ENCODE peak calls at places on chromosomes 11 and 22, in six cellular contexts. One of them, this sample, is unnamed.
A peak's percentile ranks its signal among the peaks of the same experiment; 100 is the strongest.

GRCh38 chr11:110031171-110031570 is 62.0 kb upstream of the ZC3H12C start:
- DNase-seq in A549: no peak
- DNase-seq in breast epithelium: no peak
- DNase-seq in HCT116: no peak
- DNase-seq in testis: no peak
- DNase-seq in heart left ventricle: no peak
- DNase-seq in this sample: no peak

GRCh38 chr22:23274891-23275694 is 94.8 kb downstream of the BCR start:
- DNase-seq in testis: no peak
- DNase-seq in HCT116: no peak
- DNase-seq in breast epithelium: no peak
- DNase-seq in heart left ventricle: no peak
- DNase-seq in A549: no peak
- DNase-seq in this sample: no peak

GRCh38 chr11:10293423-10294288 is at the start of gene SBF2:
- DNase-seq in A549: peak; percentile 90
- DNase-seq in breast epithelium: peak; percentile 68
- DNase-seq in testis: peak; percentile 89
- DNase-seq in HCT116: no peak
- DNase-seq in heart left ventricle: peak; percentile 88
- DNase-seq in this sample: peak; percentile 96

GRCh38 chr11:20156876-20157613 is 3.2 kb downstream of the DBX1 start:
- DNase-seq in heart left ventricle: no peak
- DNase-seq in HCT116: no peak
- DNase-seq in breast epithelium: no peak
- DNase-seq in testis: no peak
- DNase-seq in A549: no peak
- DNase-seq in this sample: no peak

GRCh38 chr11:62708423-62709261 is 1.2 kb downstream of the GNG3 start:
- DNase-seq in HCT116: no peak
- DNase-seq in testis: no peak
- DNase-seq in heart left ventricle: peak; percentile 30
- DNase-seq in breast epithelium: peak; percentile 45
- DNase-seq in A549: no peak
- DNase-seq in this sample: peak; percentile 39

GRCh38 chr11:76248210-76248609 is 41.9 kb upstream of the WNT11 start:
- DNase-seq in heart left ventricle: no peak
- DNase-seq in A549: peak; percentile 56
- DNase-seq in testis: no peak
- DNase-seq in HCT116: no peak
- DNase-seq in breast epithelium: no peak
- DNase-seq in this sample: no peak

GRCh38 chr22:38872831-38873248 is 824 bp upstream of the CBX6 start:
- DNase-seq in breast epithelium: peak; percentile 59
- DNase-seq in testis: peak; percentile 77
- DNase-seq in A549: peak; percentile 37
- DNase-seq in heart left ventricle: peak; percentile 79
- DNase-seq in HCT116: no peak
- DNase-seq in this sample: peak; percentile 91

GRCh38 chr11:70604630-70605520 is 206.5 kb downstream of the CTTN start:
- DNase-seq in testis: no peak
- DNase-seq in heart left ventricle: no peak
- DNase-seq in breast epithelium: no peak
- DNase-seq in A549: no peak
- DNase-seq in HCT116: no peak
- DNase-seq in this sample: no peak

GRCh38 chr11:72239849-72240460 is 4.0 kb downstream of the PHOX2A start:
- DNase-seq in breast epithelium: no peak
- DNase-seq in HCT116: no peak
- DNase-seq in A549: no peak
- DNase-seq in heart left ventricle: peak; percentile 61
- DNase-seq in testis: no peak
- DNase-seq in this sample: no peak

GRCh38 chr11:72411623-72412532 is 22.5 kb downstream of the CLPB start:
- DNase-seq in heart left ventricle: peak; percentile 34
- DNase-seq in breast epithelium: peak; percentile 28
- DNase-seq in HCT116: no peak
- DNase-seq in A549: no peak
- DNase-seq in testis: peak; percentile 27
- DNase-seq in this sample: peak; percentile 47

GRCh38 chr11:113773092-113773415 is 438 bp downstream of the ZW10 start:
- DNase-seq in heart left ventricle: no peak
- DNase-seq in testis: peak; percentile 51
- DNase-seq in HCT116: no peak
- DNase-seq in breast epithelium: peak; percentile 28
- DNase-seq in A549: no peak
- DNase-seq in this sample: no peak

GRCh38 chr11:89491141-89491690 is at the start of gene NOX4:
- DNase-seq in heart left ventricle: peak; percentile 51
- DNase-seq in A549: no peak
- DNase-seq in testis: peak; percentile 37
- DNase-seq in HCT116: no peak
- DNase-seq in breast epithelium: no peak
- DNase-seq in this sample: peak; percentile 86

GRCh38 chr22:48894064-48894671 is 933.5 kb downstream of the BRD1 start:
- DNase-seq in HCT116: no peak
- DNase-seq in heart left ventricle: no peak
- DNase-seq in breast epithelium: no peak
- DNase-seq in A549: no peak
- DNase-seq in testis: no peak
- DNase-seq in this sample: peak; percentile 82

GRCh38 chr11:85551881-85552280 is 75.3 kb downstream of the DLG2 start:
- DNase-seq in heart left ventricle: no peak
- DNase-seq in breast epithelium: no peak
- DNase-seq in testis: no peak
- DNase-seq in HCT116: no peak
- DNase-seq in A549: no peak
- DNase-seq in this sample: no peak

GRCh38 chr22:27682438-27682837 is 119.1 kb downstream of the MN1 start:
- DNase-seq in heart left ventricle: no peak
- DNase-seq in HCT116: no peak
- DNase-seq in A549: no peak
- DNase-seq in testis: no peak
- DNase-seq in breast epithelium: no peak
- DNase-seq in this sample: no peak

GRCh38 chr22:26416670-26417270 is 12.3 kb upstream of the ASPHD2 start:
- DNase-seq in testis: no peak
- DNase-seq in A549: no peak
- DNase-seq in breast epithelium: peak; percentile 59
- DNase-seq in heart left ventricle: no peak
- DNase-seq in HCT116: no peak
- DNase-seq in this sample: no peak

GRCh38 chr11:118289411-118289810 is 15.1 kb upstream of the CD3E start:
- DNase-seq in heart left ventricle: no peak
- DNase-seq in A549: no peak
- DNase-seq in HCT116: no peak
- DNase-seq in testis: no peak
- DNase-seq in breast epithelium: no peak
- DNase-seq in this sample: no peak

GRCh38 chr11:119372260-119373058 is 9.0 kb downstream of the USP2 start:
- DNase-seq in heart left ventricle: no peak
- DNase-seq in HCT116: no peak
- DNase-seq in A549: no peak
- DNase-seq in testis: no peak
- DNase-seq in breast epithelium: no peak
- DNase-seq in this sample: peak; percentile 74

GRCh38 chr22:28116261-28116673 is 197.2 kb upstream of the PITPNB start:
- DNase-seq in breast epithelium: peak; percentile 66
- DNase-seq in A549: peak; percentile 19
- DNase-seq in testis: peak; percentile 23
- DNase-seq in HCT116: no peak
- DNase-seq in heart left ventricle: peak; percentile 59
- DNase-seq in this sample: peak; percentile 55

GRCh38 chr11:122642472-122642922 is 13.0 kb upstream of the UBASH3B start:
- DNase-seq in heart left ventricle: no peak
- DNase-seq in A549: peak; percentile 95
- DNase-seq in breast epithelium: no peak
- DNase-seq in testis: no peak
- DNase-seq in HCT116: peak; percentile 65
- DNase-seq in this sample: no peak
- TF ChIP-seq POLR2A in heart left ventricle: no peak
- TF ChIP-seq POLR2A in A549: no peak
- TF ChIP-seq POLR2A in breast epithelium: no peak
- TF ChIP-seq POLR2A in testis: no peak
- TF ChIP-seq POLR2A in HCT116: no peak
- TF ChIP-seq POLR2A in this sample: no peak

DNA sequence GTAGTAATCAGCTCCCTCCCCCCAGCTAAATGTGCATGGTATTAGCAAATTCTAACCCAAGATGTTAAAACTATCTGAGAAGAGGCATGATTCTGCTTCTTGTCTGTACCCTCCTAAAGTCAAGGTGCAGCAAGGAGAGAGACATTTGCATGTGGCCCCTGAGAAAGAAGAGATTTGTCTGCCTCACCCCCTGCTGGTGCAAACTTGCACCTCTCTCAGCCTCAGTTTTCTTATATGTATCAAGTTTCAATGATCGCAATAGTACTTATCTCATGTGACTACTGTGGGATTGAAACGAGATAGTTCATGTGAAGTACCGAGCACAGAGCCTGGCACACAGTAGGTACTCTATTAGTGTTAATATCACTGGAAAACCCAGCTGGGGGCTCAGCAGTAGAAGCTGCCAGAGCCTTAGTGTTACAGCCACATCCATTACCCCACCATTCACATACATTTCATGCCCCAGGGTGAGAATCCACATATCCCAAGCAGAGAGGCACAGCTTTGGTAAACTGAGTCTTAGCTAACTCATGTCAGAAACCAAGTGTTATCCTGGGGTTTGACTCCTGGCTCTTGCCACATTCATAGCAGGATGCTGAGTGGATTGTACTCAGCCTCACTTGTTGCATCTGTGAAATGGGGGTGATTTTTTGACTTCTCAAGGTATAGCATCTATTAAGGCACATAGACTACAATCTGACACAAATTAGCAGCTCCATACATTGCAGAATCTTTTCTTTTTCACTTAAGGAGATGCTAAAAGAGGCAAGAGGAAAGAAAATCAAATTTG is 24.9 kb downstream of the CD44 start:
- DNase-seq in HCT116: no peak
- DNase-seq in heart left ventricle: no peak
- DNase-seq in A549: no peak
- DNase-seq in testis: no peak
- DNase-seq in breast epithelium: no peak
- DNase-seq in this sample: no peak
- TF ChIP-seq CTCF in HCT116: peak; percentile 58
- TF ChIP-seq CTCF in heart left ventricle: no peak
- TF ChIP-seq CTCF in A549: no peak
- TF ChIP-seq CTCF in testis: no peak
- TF ChIP-seq CTCF in breast epithelium: no peak
- TF ChIP-seq CTCF in this sample: no peak

DNA sequence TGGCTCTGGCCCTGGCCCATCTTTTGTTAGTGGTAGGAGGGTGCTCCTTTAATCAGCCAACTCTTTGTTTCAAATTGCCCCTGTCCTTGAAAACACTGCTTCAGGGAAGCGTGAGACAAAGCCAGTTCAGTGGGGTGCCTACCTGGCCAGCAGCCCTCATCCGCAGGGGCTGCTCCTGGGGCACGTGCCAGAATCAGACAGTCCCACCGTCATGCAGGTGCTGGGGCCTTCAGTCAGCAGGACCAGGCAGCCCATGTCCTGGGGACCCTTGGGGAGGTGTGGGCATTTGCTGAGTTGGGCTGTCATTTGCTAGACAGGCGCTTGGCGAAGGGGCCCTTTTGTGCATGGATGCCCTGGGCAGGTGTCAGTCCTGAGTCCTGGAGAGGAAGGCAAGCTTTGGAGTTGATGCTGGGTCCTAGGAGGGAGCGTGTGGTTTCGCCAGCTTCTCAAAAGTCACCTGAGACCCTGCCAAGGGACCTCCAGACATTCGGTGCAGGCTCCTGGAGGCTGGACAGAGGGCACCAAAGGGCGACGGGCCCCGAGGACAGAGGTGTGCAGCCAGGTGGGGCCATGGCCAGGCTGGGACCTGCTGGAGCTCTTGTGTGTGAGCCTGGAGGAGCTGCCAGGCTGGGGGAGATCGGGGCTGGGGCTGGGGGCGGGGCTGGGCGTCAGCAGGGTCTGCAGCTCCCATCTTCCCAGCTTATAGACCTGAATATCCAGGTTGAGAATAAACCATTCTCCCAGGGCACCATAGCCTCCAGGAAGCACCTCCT is 15.0 kb upstream of the RTN4R start:
- DNase-seq in HCT116: no peak
- DNase-seq in breast epithelium: no peak
- DNase-seq in heart left ventricle: no peak
- DNase-seq in testis: no peak
- DNase-seq in A549: no peak
- DNase-seq in this sample: no peak
- TF ChIP-seq POLR2A in HCT116: no peak
- TF ChIP-seq POLR2A in breast epithelium: no peak
- TF ChIP-seq POLR2A in heart left ventricle: no peak
- TF ChIP-seq POLR2A in testis: no peak
- TF ChIP-seq POLR2A in A549: no peak
- TF ChIP-seq POLR2A in this sample: no peak

GRCh38 chr11:100769165-100769564 is 82.1 kb downstream of the ARHGAP42 start:
- DNase-seq in A549: no peak
- DNase-seq in heart left ventricle: no peak
- DNase-seq in breast epithelium: no peak
- DNase-seq in HCT116: no peak
- DNase-seq in testis: peak; percentile 39
- DNase-seq in this sample: no peak
- TF ChIP-seq CTCF in A549: no peak
- TF ChIP-seq CTCF in heart left ventricle: no peak
- TF ChIP-seq CTCF in breast epithelium: no peak
- TF ChIP-seq CTCF in HCT116: no peak
- TF ChIP-seq CTCF in testis: no peak
- TF ChIP-seq CTCF in this sample: no peak

DNA sequence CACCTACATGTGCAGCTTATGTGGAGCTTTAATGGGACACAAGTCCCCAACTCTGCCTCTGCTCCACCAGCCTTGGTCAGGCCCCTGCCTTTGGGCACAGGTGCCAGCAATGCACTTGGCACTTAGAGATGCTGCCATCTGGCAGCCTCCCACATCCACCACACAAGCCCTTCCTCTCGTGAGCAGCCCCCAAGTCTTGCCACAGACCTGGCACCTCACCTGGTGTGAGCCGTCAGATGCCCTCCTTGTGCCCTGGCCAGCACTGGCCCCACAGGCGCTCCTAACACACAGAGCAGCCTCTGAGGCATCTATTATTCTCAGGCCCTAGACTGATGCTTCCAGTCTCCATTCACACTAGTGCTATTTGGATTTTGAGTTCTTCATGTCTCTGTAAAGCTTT is 24.5 kb upstream of the SERPIND1 start:
- DNase-seq in testis: no peak
- DNase-seq in A549: no peak
- DNase-seq in heart left ventricle: no peak
- DNase-seq in HCT116: no peak
- DNase-seq in breast epithelium: peak; percentile 49
- DNase-seq in this sample: no peak
- TF ChIP-seq POLR2A in testis: no peak
- TF ChIP-seq POLR2A in A549: no peak
- TF ChIP-seq POLR2A in heart left ventricle: no peak
- TF ChIP-seq POLR2A in HCT116: no peak
- TF ChIP-seq POLR2A in breast epithelium: no peak
- TF ChIP-seq POLR2A in this sample: no peak

This sample was measured in lower leg skin.